ENCODE peak calls at places on chromosomes 13 and 19, in five cellular contexts. K, V, Z, O and W are unnamed samples.

GRCh38 chr19:46975011-46975917 is 44.4 kb upstream of the NPAS1 start:
- DNase-seq in V (no peak), O (no peak), Z (no peak), K (no peak), W (no peak)

GRCh38 chr13:79655509-79655908 is 174.6 kb downstream of the NDFIP2 start:
- DNase-seq in K (no peak), O (no peak), V (no peak), Z (no peak), W (no peak)

GRCh38 chr19:5308471-5309437 is 31.9 kb downstream of the PTPRS start:
- DNase-seq in V (peak), Z (no peak), O (peak), K (no peak), W (peak)

GRCh38 chr13:76833465-76833864 is 52.7 kb downstream of the KCTD12 start:
- DNase-seq in K (no peak), O (no peak), Z (no peak), V (no peak), W (no peak)

GRCh38 chr13:35953537-35954206 is 177.5 kb downstream of the DCLK1 start:
- DNase-seq in V (peak), K (peak), Z (no peak), O (peak), W (peak)

GRCh38 chr19:28618504-28618903 is 594.4 kb downstream of the UQCRFS1 start:
- DNase-seq in O (no peak), V (no peak), K (no peak), Z (no peak), W (no peak)

GRCh38 chr19:35248310-35249145 is at the start of gene LSR:
- DNase-seq in K (peak), V (peak), Z (peak), O (peak), W (no peak)

GRCh38 chr19:37468961-37469777 is at the start of gene ZNF570:
- DNase-seq in Z (peak), K (peak), V (no peak), O (peak), W (peak)

GRCh38 chr13:89568276-89568675 is 1779.2 kb upstream of the MIR17HG start:
- DNase-seq in K (no peak), Z (no peak), O (no peak), V (no peak), W (no peak)

GRCh38 chr19:29091127-29091526 is 121.8 kb downstream of the UQCRFS1 start:
- DNase-seq in V (no peak), Z (no peak), K (peak), O (no peak), W (no peak)

GRCh38 chr13:110525328-110526319 is 35.9 kb downstream of the RAB20 start:
- DNase-seq in V (no peak), K (no peak), Z (peak), O (no peak), W (no peak)

GRCh38 chr19:16366433-16367268 is 42.0 kb downstream of the KLF2 start:
- DNase-seq in Z (peak), K (peak), O (no peak), V (no peak), W (no peak)

GRCh38 chr13:24985102-24985501 is 110.8 kb upstream of the PABPC3 start:
- DNase-seq in V (no peak), Z (no peak), O (no peak), K (peak), W (no peak)

GRCh38 chr13:95553614-95554385 is 1.3 kb downstream of the CLDN10 start:
- DNase-seq in Z (no peak), V (no peak), K (peak), O (no peak), W (no peak)

GRCh38 chr19:34306213-34306661 is 51.9 kb downstream of the GARRE1 start:
- DNase-seq in K (no peak), O (no peak), Z (no peak), V (no peak), W (no peak)

GRCh38 chr19:20247016-20247683 is 80.1 kb downstream of the ZNF486 start:
- DNase-seq in Z (no peak), K (peak), O (no peak), V (no peak), W (no peak)

DNA sequence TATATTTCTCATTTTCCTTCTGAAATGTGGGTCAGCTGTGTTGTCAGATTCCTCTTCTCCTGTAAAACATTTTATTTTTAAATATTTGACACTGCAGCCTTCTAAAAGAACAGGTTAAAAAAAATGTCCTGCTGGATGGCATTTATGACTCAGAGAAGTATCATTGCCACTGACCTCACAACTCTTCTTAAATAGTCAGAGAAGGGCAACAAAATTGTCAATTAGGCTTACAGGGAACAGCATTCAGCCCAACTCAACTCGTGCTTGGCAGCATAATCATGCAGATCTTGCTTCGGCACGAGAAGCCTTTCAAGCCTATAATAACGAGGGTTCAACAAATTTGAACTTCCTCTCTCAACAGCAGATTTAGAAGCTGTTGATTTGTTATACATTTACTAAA is 296.7 kb upstream of the DACH1 start:
- DNase-seq in Z (no peak), V (no peak), O (no peak), K (peak), W (no peak)
- H2AFZ ChIP-seq in Z (no peak), V (no peak), O (no peak), K (peak), W (no peak)

DNA sequence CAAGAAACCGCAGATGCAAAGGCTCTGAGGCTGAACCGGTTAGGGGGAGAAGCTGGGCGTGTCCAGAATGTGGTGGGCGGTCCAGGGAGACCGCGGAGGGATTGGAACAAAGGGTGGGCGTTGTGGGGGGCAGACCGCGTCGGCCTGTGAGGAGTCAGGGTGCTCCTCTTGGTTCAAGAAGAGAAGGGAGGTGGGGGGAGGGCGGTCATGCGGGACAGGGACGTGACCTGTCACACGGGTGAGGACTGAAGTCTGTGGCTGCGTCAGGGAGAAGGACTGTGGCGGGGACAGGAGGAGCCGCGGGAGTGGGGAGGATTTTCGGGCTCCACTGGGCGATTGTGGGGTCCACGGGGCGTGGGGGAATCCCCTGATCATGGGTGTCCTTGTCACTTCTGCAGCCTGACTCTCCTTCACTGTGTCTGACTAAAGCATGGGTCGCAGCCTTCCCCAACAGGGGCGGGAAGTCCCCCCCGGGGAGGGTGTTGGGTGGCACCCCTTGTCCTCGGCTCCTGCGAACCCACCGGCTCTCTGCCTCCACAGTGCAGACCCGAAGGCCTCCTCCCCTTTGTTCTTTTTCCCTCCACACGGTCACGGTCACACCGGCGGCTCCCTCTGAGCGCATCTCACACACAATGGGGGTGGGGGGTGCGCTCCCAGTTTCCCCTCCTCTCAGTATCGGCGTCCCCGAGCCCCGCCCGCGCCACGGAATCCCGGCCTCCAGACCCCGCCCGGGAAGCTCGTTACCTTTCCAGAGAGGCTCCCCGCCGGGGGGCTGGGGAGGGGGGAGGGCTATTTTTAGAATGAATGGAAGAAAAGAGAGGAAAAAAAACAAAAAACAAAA is 16.4 kb upstream of the KCNN1 start:
- DNase-seq in V (no peak), K (peak), Z (no peak), O (peak), W (peak)
- TF ChIP-seq POLR2AphosphoS5 in V (peak), K (peak), Z (no peak), O (no peak), W (no peak)

DNA sequence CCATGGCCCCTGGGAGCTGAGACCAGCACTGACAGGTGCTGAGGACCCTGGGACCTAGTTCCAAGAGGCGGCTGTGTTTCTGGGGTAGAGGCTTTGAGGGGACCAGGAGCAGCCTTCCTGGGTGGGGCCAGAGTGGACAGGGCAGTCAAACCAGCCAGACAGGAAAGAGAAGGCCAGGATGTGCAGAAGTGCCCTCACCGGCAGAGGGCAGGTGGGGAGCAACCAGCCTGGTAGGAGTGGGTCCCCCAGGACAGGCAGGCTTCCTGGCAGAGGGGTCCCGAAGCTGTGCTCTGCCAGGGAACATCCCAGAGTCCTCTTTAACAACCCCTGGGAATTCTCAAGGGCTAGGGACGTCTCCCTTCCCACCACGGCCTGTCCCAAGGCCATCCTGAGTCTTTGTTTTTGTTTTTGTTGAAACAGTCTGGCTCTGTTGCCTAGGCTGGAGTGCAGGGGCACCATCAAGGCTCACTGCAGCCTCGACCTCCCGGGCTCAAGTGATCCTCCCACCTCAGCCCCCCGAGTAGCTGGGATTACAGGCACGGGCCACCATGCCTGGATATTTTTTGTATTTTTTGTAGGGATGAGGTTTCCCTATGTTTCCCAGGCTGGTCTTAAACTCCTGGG is 3.0 kb upstream of the HIPK4 start:
- DNase-seq in V (peak), Z (no peak), O (no peak), K (no peak), W (no peak)
- H2AFZ ChIP-seq in V (no peak), Z (no peak), O (peak), K (no peak), W (no peak)

GRCh38 chr19:10421981-10422461 is 1.7 kb downstream of the PDE4A start:
- DNase-seq in K (no peak), O (peak), V (no peak), Z (no peak), W (no peak)
- TF ChIP-seq POLR2AphosphoS5 in K (no peak), O (no peak), V (no peak), Z (no peak), W (no peak)

DNA sequence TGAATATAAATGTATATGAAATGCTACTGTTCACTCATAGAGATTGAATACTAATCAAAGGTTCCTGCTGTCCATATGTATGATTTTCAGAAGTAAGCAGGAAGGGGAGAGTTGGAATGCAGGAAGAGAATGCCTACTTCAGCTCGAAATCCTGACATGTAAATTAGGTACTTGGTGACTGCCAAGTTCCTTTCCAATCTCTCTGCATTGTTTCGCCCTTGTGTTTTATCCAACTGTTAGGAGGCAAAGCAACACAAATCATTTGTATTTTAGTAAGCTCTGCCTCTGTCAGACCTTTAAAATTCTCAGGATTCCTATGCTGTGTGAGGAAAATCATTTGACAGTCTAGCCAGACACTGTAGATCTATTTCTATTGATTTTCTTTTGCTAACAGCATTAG is 9.0 kb downstream of the STARD13 start:
- DNase-seq in V (no peak), O (no peak), K (peak), Z (no peak), W (peak)
- H2AFZ ChIP-seq in V (no peak), O (no peak), K (no peak), Z (no peak), W (no peak)

DNA sequence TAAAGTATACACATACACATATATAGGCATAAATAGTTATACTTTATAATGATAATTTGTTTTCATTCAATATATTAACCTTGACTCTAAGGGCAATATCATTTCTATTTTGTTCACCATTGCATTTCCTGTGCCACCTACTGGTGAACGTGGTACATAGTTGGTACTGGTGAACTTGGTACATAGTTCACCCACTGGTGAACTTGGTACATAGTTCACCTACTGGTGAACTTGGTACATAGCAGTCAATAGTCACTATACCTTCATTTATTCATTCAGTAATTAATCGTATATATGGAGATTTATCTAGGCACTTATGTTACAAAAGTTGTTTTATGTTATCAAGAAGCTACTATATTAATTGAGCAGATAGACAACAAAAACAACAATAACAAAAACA is 172.6 kb upstream of the ATXN8OS start:
- DNase-seq in Z (no peak), O (no peak), K (no peak), V (peak), W (no peak)
- TF ChIP-seq POLR2AphosphoS5 in Z (no peak), O (no peak), K (no peak), V (no peak), W (no peak)

GRCh38 chr13:30789360-30789862 is 54.1 kb downstream of the ALOX5AP start:
- DNase-seq in K (no peak), O (no peak), V (no peak), Z (no peak), W (no peak)
- H2AFZ ChIP-seq in K (no peak), O (no peak), V (no peak), Z (no peak), W (no peak)

GRCh38 chr13:48232420-48233096 is 448 bp upstream of the ITM2B start:
- DNase-seq in Z (no peak), K (peak), V (no peak), O (peak), W (peak)
- TF ChIP-seq POLR2AphosphoS5 in Z (no peak), K (no peak), V (no peak), O (no peak), W (no peak)